ENCODE peak calls at places on chromosomes 3 and 15, in eight cellular contexts. One of them, this sample, is unnamed.

GRCh38 chr3:156471431-156471830 is 83.5 kb downstream of the SSR3 start:
- DNase-seq in lung: no peak
- DNase-seq in RWPE1: no peak
- DNase-seq in HFF-Myc: no peak
- DNase-seq in AG09319: no peak
- DNase-seq in GM13977: no peak
- DNase-seq in MCF 10A: no peak
- DNase-seq in PC-3: no peak
- DNase-seq in this sample: peak

GRCh38 chr3:102238362-102238761 is 196.5 kb upstream of the ZPLD1 start:
- DNase-seq in lung: no peak
- DNase-seq in RWPE1: peak
- DNase-seq in HFF-Myc: no peak
- DNase-seq in AG09319: no peak
- DNase-seq in GM13977: no peak
- DNase-seq in MCF 10A: peak
- DNase-seq in PC-3: peak
- DNase-seq in this sample: no peak

GRCh38 chr3:62229908-62230307 is 143.4 kb downstream of the FEZF2 start:
- DNase-seq in lung: no peak
- DNase-seq in RWPE1: peak
- DNase-seq in HFF-Myc: peak
- DNase-seq in AG09319: no peak
- DNase-seq in GM13977: no peak
- DNase-seq in MCF 10A: peak
- DNase-seq in PC-3: peak
- DNase-seq in this sample: no peak

GRCh38 chr3:12222765-12223485 is 64.2 kb upstream of the TIMP4 start:
- DNase-seq in lung: no peak
- DNase-seq in RWPE1: peak
- DNase-seq in HFF-Myc: no peak
- DNase-seq in AG09319: no peak
- DNase-seq in GM13977: no peak
- DNase-seq in MCF 10A: peak
- DNase-seq in PC-3: peak
- DNase-seq in this sample: no peak

GRCh38 chr15:66860844-66861243 is 158.8 kb downstream of the SMAD6 start:
- DNase-seq in lung: no peak
- DNase-seq in RWPE1: no peak
- DNase-seq in HFF-Myc: no peak
- DNase-seq in AG09319: no peak
- DNase-seq in GM13977: no peak
- DNase-seq in MCF 10A: no peak
- DNase-seq in PC-3: no peak
- DNase-seq in this sample: no peak

GRCh38 chr3:49661281-49661680 is 12.9 kb upstream of the APEH start:
- DNase-seq in lung: no peak
- DNase-seq in RWPE1: no peak
- DNase-seq in HFF-Myc: no peak
- DNase-seq in AG09319: no peak
- DNase-seq in GM13977: no peak
- DNase-seq in MCF 10A: peak
- DNase-seq in PC-3: peak
- DNase-seq in this sample: peak

GRCh38 chr3:110180733-110181132 is 843.4 kb upstream of the DPPA4 start:
- DNase-seq in lung: no peak
- DNase-seq in RWPE1: no peak
- DNase-seq in HFF-Myc: peak
- DNase-seq in AG09319: peak
- DNase-seq in GM13977: no peak
- DNase-seq in MCF 10A: no peak
- DNase-seq in PC-3: no peak
- DNase-seq in this sample: no peak

GRCh38 chr15:39896101-39896500 is 24.0 kb downstream of the GPR176 start:
- DNase-seq in lung: no peak
- DNase-seq in RWPE1: no peak
- DNase-seq in HFF-Myc: no peak
- DNase-seq in AG09319: no peak
- DNase-seq in GM13977: no peak
- DNase-seq in MCF 10A: no peak
- DNase-seq in PC-3: no peak
- DNase-seq in this sample: no peak

GRCh38 chr3:31958721-31959152 is 22.3 kb downstream of the OSBPL10 start:
- DNase-seq in lung: no peak
- DNase-seq in RWPE1: no peak
- DNase-seq in HFF-Myc: no peak
- DNase-seq in AG09319: no peak
- DNase-seq in GM13977: no peak
- DNase-seq in MCF 10A: no peak
- DNase-seq in PC-3: peak
- DNase-seq in this sample: no peak

GRCh38 chr3:184082465-184082864 is 14.4 kb upstream of the HTR3E start:
- DNase-seq in lung: no peak
- DNase-seq in RWPE1: no peak
- DNase-seq in HFF-Myc: no peak
- DNase-seq in AG09319: no peak
- DNase-seq in GM13977: no peak
- DNase-seq in MCF 10A: no peak
- DNase-seq in PC-3: no peak
- DNase-seq in this sample: no peak

GRCh38 chr3:70120360-70120966 is 120.9 kb downstream of the SAMMSON start:
- DNase-seq in lung: peak
- DNase-seq in RWPE1: peak
- DNase-seq in HFF-Myc: peak
- DNase-seq in AG09319: no peak
- DNase-seq in GM13977: peak
- DNase-seq in MCF 10A: peak
- DNase-seq in PC-3: peak
- DNase-seq in this sample: peak

GRCh38 chr3:46293991-46294833 is 52.0 kb downstream of the CCR3 start:
- DNase-seq in lung: no peak
- DNase-seq in RWPE1: no peak
- DNase-seq in HFF-Myc: no peak
- DNase-seq in AG09319: no peak
- DNase-seq in GM13977: peak
- DNase-seq in MCF 10A: no peak
- DNase-seq in PC-3: no peak
- DNase-seq in this sample: no peak

GRCh38 chr15:69068157-69068556 is 53.7 kb downstream of the NOX5 start:
- DNase-seq in lung: no peak
- DNase-seq in RWPE1: no peak
- DNase-seq in HFF-Myc: no peak
- DNase-seq in AG09319: no peak
- DNase-seq in GM13977: no peak
- DNase-seq in MCF 10A: no peak
- DNase-seq in PC-3: no peak
- DNase-seq in this sample: no peak

GRCh38 chr3:66561374-66561773 is 60.6 kb upstream of the LRIG1 start:
- DNase-seq in lung: no peak
- DNase-seq in RWPE1: no peak
- DNase-seq in HFF-Myc: no peak
- DNase-seq in AG09319: no peak
- DNase-seq in GM13977: no peak
- DNase-seq in MCF 10A: no peak
- DNase-seq in PC-3: no peak
- DNase-seq in this sample: no peak

GRCh38 chr15:88604972-88605506 is 16.1 kb upstream of the AEN start:
- DNase-seq in lung: no peak
- DNase-seq in RWPE1: no peak
- DNase-seq in HFF-Myc: no peak
- DNase-seq in AG09319: no peak
- DNase-seq in GM13977: no peak
- DNase-seq in MCF 10A: no peak
- DNase-seq in PC-3: no peak
- DNase-seq in this sample: no peak

GRCh38 chr15:88606437-88606794 is 14.7 kb upstream of the AEN start:
- DNase-seq in lung: no peak
- DNase-seq in RWPE1: no peak
- DNase-seq in HFF-Myc: no peak
- DNase-seq in AG09319: no peak
- DNase-seq in GM13977: no peak
- DNase-seq in MCF 10A: no peak
- DNase-seq in PC-3: no peak
- DNase-seq in this sample: no peak

GRCh38 chr15:88605507-88606436 is 15.4 kb upstream of the AEN start:
- DNase-seq in lung: no peak
- DNase-seq in RWPE1: no peak
- DNase-seq in HFF-Myc: no peak
- DNase-seq in AG09319: no peak
- DNase-seq in GM13977: peak
- DNase-seq in MCF 10A: no peak
- DNase-seq in PC-3: no peak
- DNase-seq in this sample: peak

GRCh38 chr15:88604381-88604951 is 16.7 kb upstream of the AEN start:
- DNase-seq in lung: no peak
- DNase-seq in RWPE1: no peak
- DNase-seq in HFF-Myc: no peak
- DNase-seq in AG09319: no peak
- DNase-seq in GM13977: no peak
- DNase-seq in MCF 10A: no peak
- DNase-seq in PC-3: no peak
- DNase-seq in this sample: no peak

GRCh38 chr15:88603885-88604284 is 17.3 kb upstream of the AEN start:
- DNase-seq in lung: no peak
- DNase-seq in RWPE1: no peak
- DNase-seq in HFF-Myc: no peak
- DNase-seq in AG09319: no peak
- DNase-seq in GM13977: no peak
- DNase-seq in MCF 10A: no peak
- DNase-seq in PC-3: no peak
- DNase-seq in this sample: no peak
- TF ChIP-seq CTCF in lung: no peak
- TF ChIP-seq CTCF in RWPE1: no peak
- TF ChIP-seq CTCF in HFF-Myc: no peak
- TF ChIP-seq CTCF in AG09319: no peak
- TF ChIP-seq CTCF in GM13977: no peak
- TF ChIP-seq CTCF in MCF 10A: no peak
- TF ChIP-seq CTCF in PC-3: no peak
- TF ChIP-seq CTCF in this sample: no peak

GRCh38 chr15:42392309-42393024 is 33.2 kb downstream of the CAPN3 start:
- DNase-seq in lung: no peak
- DNase-seq in RWPE1: no peak
- DNase-seq in HFF-Myc: no peak
- DNase-seq in AG09319: no peak
- DNase-seq in GM13977: no peak
- DNase-seq in MCF 10A: no peak
- DNase-seq in PC-3: no peak
- DNase-seq in this sample: peak

GRCh38 chr15:42385980-42386695 is 26.8 kb downstream of the CAPN3 start:
- DNase-seq in lung: no peak
- DNase-seq in RWPE1: no peak
- DNase-seq in HFF-Myc: no peak
- DNase-seq in AG09319: no peak
- DNase-seq in GM13977: no peak
- DNase-seq in MCF 10A: no peak
- DNase-seq in PC-3: no peak
- DNase-seq in this sample: no peak

GRCh38 chr15:42385206-42385979 is 26.1 kb downstream of the CAPN3 start:
- DNase-seq in lung: no peak
- DNase-seq in RWPE1: peak
- DNase-seq in HFF-Myc: no peak
- DNase-seq in AG09319: no peak
- DNase-seq in GM13977: peak
- DNase-seq in MCF 10A: peak
- DNase-seq in PC-3: peak
- DNase-seq in this sample: peak

GRCh38 chr15:42384597-42384996 is 25.3 kb downstream of the CAPN3 start:
- DNase-seq in lung: no peak
- DNase-seq in RWPE1: no peak
- DNase-seq in HFF-Myc: no peak
- DNase-seq in AG09319: no peak
- DNase-seq in GM13977: no peak
- DNase-seq in MCF 10A: no peak
- DNase-seq in PC-3: no peak
- DNase-seq in this sample: no peak

DNA sequence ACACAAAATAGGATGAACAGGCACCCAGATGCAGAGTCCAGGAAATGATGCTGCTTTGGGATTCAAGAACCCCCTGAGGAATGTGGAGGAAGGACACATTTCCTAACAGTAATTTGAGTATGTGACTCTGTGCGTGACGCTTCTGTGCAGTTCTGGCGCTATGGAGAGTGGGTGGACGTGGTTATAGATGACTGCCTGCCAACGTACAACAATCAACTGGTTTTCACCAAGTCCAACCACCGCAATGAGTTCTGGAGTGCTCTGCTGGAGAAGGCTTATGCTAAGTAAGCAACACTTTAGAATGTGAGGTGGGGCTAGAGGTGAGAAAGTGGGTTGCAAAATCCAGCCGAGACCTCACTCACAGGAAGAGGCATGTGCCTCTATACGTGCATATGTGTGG is 28.3 kb downstream of the CAPN3 start:
- DNase-seq in lung: no peak
- DNase-seq in RWPE1: no peak
- DNase-seq in HFF-Myc: no peak
- DNase-seq in AG09319: no peak
- DNase-seq in GM13977: no peak
- DNase-seq in MCF 10A: no peak
- DNase-seq in PC-3: no peak
- DNase-seq in this sample: no peak
- TF ChIP-seq CTCF in lung: no peak
- TF ChIP-seq CTCF in RWPE1: no peak
- TF ChIP-seq CTCF in HFF-Myc: no peak
- TF ChIP-seq CTCF in AG09319: no peak
- TF ChIP-seq CTCF in GM13977: no peak
- TF ChIP-seq CTCF in MCF 10A: no peak
- TF ChIP-seq CTCF in PC-3: no peak
- TF ChIP-seq CTCF in this sample: no peak

GRCh38 chr3:140360332-140360731 is 317.5 kb upstream of the TRIM42 start:
- DNase-seq in lung: no peak
- DNase-seq in RWPE1: no peak
- DNase-seq in HFF-Myc: no peak
- DNase-seq in AG09319: no peak
- DNase-seq in GM13977: no peak
- DNase-seq in MCF 10A: no peak
- DNase-seq in PC-3: no peak
- DNase-seq in this sample: no peak
- TF ChIP-seq CTCF in lung: no peak
- TF ChIP-seq CTCF in RWPE1: no peak
- TF ChIP-seq CTCF in HFF-Myc: no peak
- TF ChIP-seq CTCF in AG09319: no peak
- TF ChIP-seq CTCF in GM13977: no peak
- TF ChIP-seq CTCF in MCF 10A: no peak
- TF ChIP-seq CTCF in PC-3: no peak
- TF ChIP-seq CTCF in this sample: no peak

GRCh38 chr3:185460719-185461350 is 38.0 kb downstream of the TMEM41A start:
- DNase-seq in lung: no peak
- DNase-seq in RWPE1: peak
- DNase-seq in HFF-Myc: no peak
- DNase-seq in AG09319: no peak
- DNase-seq in GM13977: peak
- DNase-seq in MCF 10A: peak
- DNase-seq in PC-3: peak
- DNase-seq in this sample: no peak
- TF ChIP-seq CTCF in lung: no peak
- TF ChIP-seq CTCF in RWPE1: peak
- TF ChIP-seq CTCF in HFF-Myc: peak
- TF ChIP-seq CTCF in AG09319: peak
- TF ChIP-seq CTCF in GM13977: no peak
- TF ChIP-seq CTCF in MCF 10A: peak
- TF ChIP-seq CTCF in PC-3: peak
- TF ChIP-seq CTCF in this sample: no peak

This sample was measured in Calu3.